ENCODE peak calls at places on chromosomes 7 and 10, in six cellular contexts. P, S, I, K, H and G are unnamed samples.

GRCh38 chr7:106012184-106012583 is 49.1 kb downstream of the CDHR3 start:
- DNase-seq in S (no peak), H (no peak), K (no peak), I (no peak), P (no peak), G (no peak)

GRCh38 chr7:30521532-30521931 is 16.9 kb upstream of the GGCT start:
- DNase-seq in S (peak), P (no peak), K (no peak), I (no peak), H (peak), G (no peak)

GRCh38 chr7:99459087-99459486 is 6.9 kb downstream of the ATP5MF start:
- DNase-seq in P (no peak), I (peak), S (no peak), H (no peak), K (no peak), G (no peak)

GRCh38 chr10:111200505-111201186 is 123.8 kb downstream of the ADRA2A start:
- DNase-seq in P (no peak), K (peak), S (no peak), I (no peak), H (no peak), G (no peak)

GRCh38 chr10:12594448-12594944 is 245.1 kb downstream of the CAMK1D start:
- DNase-seq in H (no peak), P (no peak), I (peak), K (no peak), S (no peak), G (no peak)

GRCh38 chr7:47300472-47301021 is 281.4 kb downstream of the TNS3 start:
- DNase-seq in S (no peak), I (no peak), H (no peak), K (no peak), P (no peak), G (no peak)

GRCh38 chr7:132491546-132491945 is 84.7 kb downstream of the PLXNA4 start:
- DNase-seq in H (no peak), K (no peak), P (no peak), S (no peak), I (no peak), G (no peak)

GRCh38 chr7:157189405-157189804 is 50.7 kb downstream of the UBE3C start:
- DNase-seq in I (no peak), K (no peak), S (no peak), P (no peak), H (no peak), G (no peak)

GRCh38 chr10:23326541-23327307 is 17.9 kb downstream of the C10orf67 start:
- DNase-seq in K (no peak), P (no peak), I (no peak), S (no peak), H (no peak), G (no peak)

GRCh38 chr10:112875474-112876267 is 74.4 kb upstream of the TCF7L2 start:
- DNase-seq in K (no peak), I (no peak), P (no peak), H (no peak), S (peak), G (no peak)

GRCh38 chr10:10038358-10038757 is 979.3 kb upstream of the CELF2 start:
- DNase-seq in K (no peak), H (no peak), S (no peak), P (no peak), I (no peak), G (no peak)

GRCh38 chr7:125316451-125316850 is 386.8 kb upstream of the POT1 start:
- DNase-seq in H (no peak), I (no peak), S (no peak), K (no peak), P (no peak), G (no peak)

GRCh38 chr7:44604941-44605340 is 1.5 kb upstream of the OGDH start:
- DNase-seq in H (no peak), S (no peak), I (no peak), K (no peak), P (no peak), G (no peak)

GRCh38 chr10:112991888-112992491 is 41.9 kb downstream of the TCF7L2 start:
- DNase-seq in I (no peak), S (no peak), H (no peak), P (peak), K (no peak), G (no peak)

GRCh38 chr7:129530881-129531391 is 28.6 kb downstream of the SMKR1 start:
- DNase-seq in P (no peak), I (peak), K (no peak), H (no peak), S (no peak), G (no peak)

GRCh38 chr7:16978358-16979244 is 96.8 kb upstream of the AGR3 start:
- DNase-seq in K (no peak), P (no peak), H (no peak), S (peak), I (no peak), G (no peak)

GRCh38 chr10:44939691-44940401 is 19.8 kb upstream of the RASSF4 start:
- DNase-seq in I (no peak), K (no peak), S (no peak), P (no peak), H (no peak), G (no peak)

GRCh38 chr7:143013897-143014296 is 13.0 kb downstream of the OR9A2 start:
- DNase-seq in S (peak), I (no peak), H (no peak), K (no peak), P (no peak), G (peak)

GRCh38 chr7:115851291-115851690 is 179.3 kb downstream of the TFEC start:
- DNase-seq in K (peak), I (no peak), P (no peak), H (no peak), S (peak), G (no peak)

GRCh38 chr10:649798-650690 is 39.4 kb downstream of the DIP2C start:
- DNase-seq in S (peak), K (peak), P (no peak), I (no peak), H (no peak), G (no peak)

GRCh38 chr10:59668081-59668480 is 41.6 kb downstream of the SLC16A9 start:
- DNase-seq in S (no peak), H (no peak), P (no peak), K (no peak), I (no peak), G (no peak)

GRCh38 chr10:79260803-79261740 is 86.2 kb upstream of the PPIF start:
- DNase-seq in H (no peak), K (no peak), P (no peak), S (peak), I (no peak), G (no peak)

GRCh38 chr10:13528875-13529713 is at the start of gene BEND7:
- DNase-seq in H (no peak), I (no peak), K (no peak), S (peak), P (peak), G (no peak)

GRCh38 chr10:63765126-63765525 is 243.9 kb downstream of the REEP3 start:
- DNase-seq in H (no peak), K (no peak), P (no peak), S (no peak), I (no peak), G (no peak)

GRCh38 chr7:987909-988308 is 4.9 kb downstream of the CYP2W1 start:
- DNase-seq in S (no peak), H (no peak), K (no peak), I (no peak), P (no peak), G (no peak)

GRCh38 chr10:124572751-124573150 is 111.1 kb downstream of the LHPP start:
- DNase-seq in P (no peak), K (no peak), H (no peak), S (no peak), I (no peak), G (no peak)

GRCh38 chr7:151505836-151506468 is 13.7 kb downstream of the RHEB start:
- DNase-seq in S (no peak), P (no peak), K (no peak), H (no peak), I (no peak), G (no peak)

GRCh38 chr10:103847909-103848468 is 7.4 kb downstream of the SH3PXD2A start:
- DNase-seq in P (no peak), H (no peak), K (no peak), S (no peak), I (no peak), G (no peak)

GRCh38 chr10:87505366-87506113 is 847 bp downstream of the MINPP1 start:
- DNase-seq in S (peak), P (peak), K (no peak), H (no peak), I (peak), G (no peak)

GRCh38 chr7:44194562-44195145 is 5.4 kb upstream of the GCK start:
- DNase-seq in K (no peak), I (no peak), S (no peak), P (no peak), H (no peak), G (no peak)

GRCh38 chr7:136251826-136252225 is 274.7 kb upstream of the MTPN start:
- DNase-seq in P (no peak), S (peak), K (no peak), H (no peak), I (no peak), G (no peak)

GRCh38 chr7:15086171-15086745 is 183.7 kb upstream of the DGKB start:
- DNase-seq in P (no peak), S (no peak), H (no peak), I (no peak), K (no peak), G (no peak)

GRCh38 chr7:69739182-69739581 is 140.9 kb downstream of the AUTS2 start:
- DNase-seq in H (no peak), S (no peak), K (no peak), I (peak), P (no peak), G (no peak)

GRCh38 chr7:116802144-116802747 is 60.1 kb upstream of the CAPZA2 start:
- DNase-seq in K (no peak), H (no peak), S (peak), I (no peak), P (no peak), G (no peak)

GRCh38 chr10:25532213-25532612 is 357.4 kb downstream of the GPR158 start:
- DNase-seq in S (no peak), K (no peak), H (no peak), I (no peak), P (no peak), G (no peak)